ENCODE peak calls at places on chromosomes 5 and 9, in seven cellular contexts. O is GM12865; N is upper lobe of left lung; K is CD4-positive, alpha-beta T cell; H is B cell; G is IMR-90; Y is BJ. I is an unnamed sample.

GRCh38 chr9:20782289-20782688 is 98.2 kb downstream of the FOCAD start:
- DNase-seq in O (no peak), N (no peak), K (no peak), H (no peak), G (no peak), Y (no peak), I (no peak)

GRCh38 chr5:179258922-179259730 is 86.1 kb downstream of the ADAMTS2 start:
- DNase-seq in O (no peak), N (peak), K (no peak), H (no peak), G (peak), Y (peak), I (peak)

GRCh38 chr5:138985256-138985655 is 110.1 kb upstream of the LRRTM2 start:
- DNase-seq in O (no peak), N (no peak), K (no peak), H (no peak), G (peak), Y (no peak), I (no peak)

GRCh38 chr9:102594216-102594615 is 400.9 kb upstream of the CYLC2 start:
- DNase-seq in O (no peak), N (no peak), K (no peak), H (no peak), G (no peak), Y (no peak), I (no peak)

GRCh38 chr5:58153255-58153654 is 306.6 kb downstream of the PLK2 start:
- DNase-seq in O (no peak), N (no peak), K (no peak), H (no peak), G (peak), Y (no peak), I (no peak)

GRCh38 chr5:173916233-173916632 is 28.1 kb downstream of the CPEB4 start:
- DNase-seq in O (no peak), N (no peak), K (no peak), H (no peak), G (no peak), Y (no peak), I (no peak)

GRCh38 chr5:158707534-158707933 is 392.2 kb downstream of the EBF1 start:
- DNase-seq in O (no peak), N (no peak), K (no peak), H (no peak), G (no peak), Y (no peak), I (no peak)

GRCh38 chr9:14347408-14348224 is 33.7 kb upstream of the NFIB start:
- DNase-seq in O (no peak), N (peak), K (no peak), H (no peak), G (no peak), Y (no peak), I (no peak)

GRCh38 chr5:80140496-80140895 is 105.3 kb downstream of the THBS4 start:
- DNase-seq in O (no peak), N (no peak), K (no peak), H (no peak), G (no peak), Y (no peak), I (no peak)

GRCh38 chr5:160793500-160793899 is 58.5 kb downstream of the ATP10B start:
- DNase-seq in O (no peak), N (no peak), K (no peak), H (no peak), G (no peak), Y (no peak), I (no peak)

GRCh38 chr5:3035452-3035851 is 284.0 kb upstream of the IRX2 start:
- DNase-seq in O (no peak), N (no peak), K (no peak), H (no peak), G (no peak), Y (no peak), I (no peak)

GRCh38 chr9:116417464-116417863 is 263.9 kb downstream of the PAPPA start:
- DNase-seq in O (no peak), N (no peak), K (no peak), H (no peak), G (no peak), Y (no peak), I (peak)

GRCh38 chr5:124773291-124774001 is 27.0 kb upstream of the ZNF608 start:
- DNase-seq in O (no peak), N (no peak), K (no peak), H (no peak), G (no peak), Y (no peak), I (no peak)

GRCh38 chr9:112127281-112127680 is 47.8 kb downstream of the SUSD1 start:
- DNase-seq in O (no peak), N (no peak), K (no peak), H (no peak), G (no peak), Y (no peak), I (no peak)

GRCh38 chr5:159208508-159209437 is 580 bp downstream of the RNF145 start:
- DNase-seq in O (peak), N (no peak), K (peak), H (no peak), G (peak), Y (no peak), I (no peak)

GRCh38 chr5:35112300-35112699 is 64.6 kb upstream of the AGXT2 start:
- DNase-seq in O (no peak), N (no peak), K (no peak), H (no peak), G (no peak), Y (no peak), I (no peak)

GRCh38 chr5:114360816-114361723 is 800 bp upstream of the KCNN2 start:
- DNase-seq in O (peak), N (peak), K (no peak), H (no peak), G (peak), Y (no peak), I (peak)

GRCh38 chr9:78167356-78167755 is 68.5 kb upstream of the CEP78 start:
- DNase-seq in O (no peak), N (no peak), K (no peak), H (no peak), G (no peak), Y (no peak), I (no peak)

GRCh38 chr5:127508644-127509373 is 8.6 kb upstream of the PRRC1 start:
- DNase-seq in O (no peak), N (no peak), K (no peak), H (no peak), G (no peak), Y (no peak), I (no peak)

GRCh38 chr9:93967020-93967803 is 12.1 kb upstream of the BARX1 start:
- DNase-seq in O (no peak), N (peak), K (no peak), H (no peak), G (no peak), Y (no peak), I (no peak)

DNA sequence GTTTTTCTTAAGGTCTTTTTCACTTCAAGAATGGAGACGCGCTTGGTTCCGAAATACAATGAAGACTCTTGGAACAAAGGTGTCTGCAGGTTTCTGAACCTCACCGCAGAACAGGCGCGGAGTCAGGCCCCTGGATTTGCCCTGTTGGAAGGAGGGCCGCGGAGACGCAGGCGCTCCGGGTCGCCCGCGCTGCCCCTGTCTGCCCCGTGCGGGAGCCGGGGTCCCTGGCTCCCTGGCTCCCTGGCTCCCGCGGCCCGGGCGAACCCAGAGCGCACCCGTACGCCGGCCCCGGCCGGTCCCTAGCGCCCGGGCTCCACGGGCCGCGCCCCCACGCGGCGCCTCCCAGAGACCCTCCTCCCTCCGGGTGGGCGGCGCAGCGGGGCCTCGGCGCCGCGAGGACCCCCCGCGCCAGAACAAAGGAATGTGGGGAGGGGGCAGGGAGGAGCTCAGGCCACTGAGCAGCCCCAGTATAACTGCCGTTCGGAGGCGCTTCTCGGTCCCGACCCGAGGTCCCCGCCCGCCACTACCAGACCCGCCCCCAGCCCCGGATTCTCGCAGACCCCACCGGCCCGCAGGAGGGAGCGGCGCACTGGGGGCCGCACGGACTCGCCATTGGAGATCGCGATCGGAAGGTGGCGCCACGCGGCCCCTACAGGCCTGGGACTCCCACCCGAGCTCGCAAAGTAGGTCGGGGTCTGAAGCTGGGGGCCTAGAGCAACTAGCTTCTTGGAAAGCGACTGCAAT is 2.4 kb downstream of the NFIL3 start:
- DNase-seq in O (no peak), N (peak), K (no peak), H (no peak), G (peak), Y (no peak), I (no peak)
- TF ChIP-seq CTCF in O (no peak), N (peak), K (no peak), H (peak), G (peak), Y (peak), I (peak)

DNA sequence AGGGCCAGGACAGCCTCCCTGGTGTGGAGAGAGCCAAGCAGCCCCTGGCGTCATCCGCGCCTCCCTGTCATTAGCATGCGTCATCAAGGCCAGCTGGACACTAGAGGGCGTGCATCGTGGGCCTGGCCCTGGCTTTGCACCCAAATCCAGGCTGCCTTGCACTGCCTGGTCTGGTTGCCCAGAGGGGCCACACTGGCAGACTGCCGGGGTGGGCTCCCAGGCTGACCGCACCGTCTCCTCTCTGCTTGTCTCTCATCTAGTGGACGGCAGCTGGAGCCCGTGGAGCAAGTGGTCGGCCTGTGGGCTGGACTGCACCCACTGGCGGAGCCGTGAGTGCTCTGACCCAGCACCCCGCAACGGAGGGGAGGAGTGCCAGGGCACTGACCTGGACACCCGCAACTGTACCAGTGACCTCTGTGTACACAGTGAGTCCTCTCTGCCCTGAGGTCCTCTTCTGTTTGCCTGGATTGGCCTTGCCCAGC is 29.0 kb downstream of the HK3 start:
- DNase-seq in O (peak), N (peak), K (no peak), H (no peak), G (peak), Y (no peak), I (peak)
- TF ChIP-seq CTCF in O (peak), N (peak), K (no peak), H (no peak), G (peak), Y (peak), I (peak)

GRCh38 chr5:149428032-149428431 is 48.9 kb upstream of the IL17B start:
- DNase-seq in O (no peak), N (no peak), K (no peak), H (no peak), G (no peak), Y (no peak), I (no peak)

GRCh38 chr5:149432377-149432776 is 53.3 kb upstream of the IL17B start:
- DNase-seq in O (no peak), N (no peak), K (no peak), H (no peak), G (no peak), Y (no peak), I (no peak)

GRCh38 chr5:149427374-149427773 is 48.3 kb upstream of the IL17B start:
- DNase-seq in O (no peak), N (no peak), K (no peak), H (no peak), G (no peak), Y (no peak), I (no peak)

GRCh38 chr5:149432861-149433462 is 53.9 kb upstream of the IL17B start:
- DNase-seq in O (no peak), N (no peak), K (no peak), H (no peak), G (no peak), Y (no peak), I (no peak)

DNA sequence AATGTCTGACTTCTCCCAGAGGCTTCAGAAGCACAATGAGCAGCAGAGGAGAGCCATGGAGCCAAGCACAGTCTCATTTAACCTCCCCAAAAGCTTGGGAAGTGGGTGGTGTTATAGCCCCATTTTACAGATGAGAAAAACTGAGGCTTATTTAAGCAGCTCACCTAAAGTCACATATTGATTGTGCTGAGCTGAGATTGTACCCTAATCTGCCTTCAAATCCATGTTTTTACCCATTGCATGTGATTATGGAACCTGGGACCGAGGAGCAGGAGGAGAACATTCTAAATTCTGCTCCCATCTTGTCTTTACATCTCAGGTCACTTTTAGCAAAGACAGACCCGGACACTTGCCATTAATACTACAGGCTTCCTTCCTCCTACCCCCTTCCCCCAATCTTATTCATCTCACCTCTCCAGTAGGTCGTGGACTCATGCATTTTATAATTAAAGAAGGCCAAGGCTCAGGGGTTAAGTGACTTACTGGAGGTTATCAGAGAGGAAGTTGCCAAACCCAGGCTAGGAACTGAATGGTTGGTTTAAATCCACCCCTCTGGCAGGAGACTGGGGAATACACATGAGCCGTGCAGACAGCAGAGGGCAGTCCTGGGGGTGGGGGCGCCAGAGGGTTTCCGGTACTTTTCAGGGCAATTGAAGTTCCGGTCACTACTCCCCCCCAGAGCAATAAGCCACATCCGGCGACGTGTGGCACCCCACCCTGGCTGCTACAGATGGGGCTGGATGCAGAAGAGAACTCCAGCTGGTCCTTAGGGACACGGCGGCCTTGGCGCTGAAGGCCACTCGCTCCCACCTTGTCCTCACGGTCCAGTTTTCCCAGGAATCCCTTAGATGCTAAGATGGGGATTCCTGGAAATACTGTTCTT is 51.0 kb upstream of the IL17B start:
- DNase-seq in O (peak), N (peak), K (no peak), H (no peak), G (no peak), Y (no peak), I (no peak)
- TF ChIP-seq CTCF in O (peak), N (peak), K (no peak), H (no peak), G (peak), Y (peak), I (peak)

DNA sequence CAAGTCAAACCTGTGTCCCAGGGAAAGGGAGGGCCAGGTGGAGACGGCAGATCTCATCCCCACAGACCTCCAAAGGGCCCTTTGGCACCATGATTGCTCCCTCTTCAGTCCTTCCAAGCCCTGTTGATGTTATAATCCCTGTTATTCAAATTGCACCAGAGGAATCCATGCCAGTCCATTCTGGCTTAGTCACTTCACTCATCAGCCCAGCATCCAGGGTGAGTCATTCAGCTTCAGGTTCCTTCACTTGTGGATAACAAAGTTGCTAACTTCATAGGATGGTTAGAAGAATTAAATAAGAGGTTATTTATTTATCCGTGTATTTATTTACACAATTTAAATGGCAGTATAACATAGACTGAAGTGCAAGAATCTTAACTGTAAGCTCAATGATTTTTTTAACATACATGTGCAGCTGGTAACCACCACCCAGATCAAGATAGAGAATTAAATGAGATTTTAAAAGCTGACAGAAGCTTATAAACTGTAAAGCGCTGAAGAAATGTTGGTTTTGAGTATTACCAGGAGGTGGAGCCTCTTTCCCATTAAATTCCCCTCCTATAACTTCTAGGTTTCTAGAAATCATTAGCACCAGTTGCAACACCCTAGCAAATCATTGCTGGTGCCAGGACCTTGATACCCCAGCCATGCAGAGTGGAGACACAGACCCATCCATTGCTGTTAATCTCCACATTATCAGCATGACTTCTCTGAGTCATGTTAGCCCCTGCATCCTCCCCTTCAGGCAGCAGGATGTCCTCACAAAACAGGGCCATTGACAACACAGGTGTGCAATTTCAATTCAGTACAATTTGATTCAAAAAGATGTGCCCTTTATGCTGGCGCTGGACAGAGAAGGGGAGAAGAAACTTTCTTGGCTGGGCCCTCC is 77.4 kb downstream of the SEC61B start:
- DNase-seq in O (peak), N (no peak), K (no peak), H (no peak), G (peak), Y (peak), I (peak)
- TF ChIP-seq CTCF in O (no peak), N (no peak), K (no peak), H (no peak), G (peak), Y (peak), I (peak)

GRCh38 chr5:60163762-60164161 is 270.2 kb upstream of the PDE4D start:
- DNase-seq in O (no peak), N (no peak), K (no peak), H (no peak), G (no peak), Y (peak), I (no peak)

GRCh38 chr5:60161340-60161934 is 267.9 kb upstream of the PDE4D start:
- DNase-seq in O (peak), N (no peak), K (no peak), H (no peak), G (peak), Y (no peak), I (peak)
- TF ChIP-seq CTCF in O (peak), N (peak), K (no peak), H (peak), G (peak), Y (peak), I (peak)

GRCh38 chr9:91844656-91845291 is 105.3 kb downstream of the ROR2 start:
- DNase-seq in O (no peak), N (no peak), K (no peak), H (no peak), G (no peak), Y (no peak), I (no peak)
- TF ChIP-seq CTCF in O (no peak), N (no peak), K (no peak), H (no peak), G (no peak), Y (no peak), I (no peak)

GRCh38 chr9:89978185-89978584 is 373.4 kb downstream of the GADD45G start:
- DNase-seq in O (no peak), N (no peak), K (no peak), H (no peak), G (peak), Y (no peak), I (no peak)
- TF ChIP-seq CTCF in O (no peak), N (peak), K (no peak), H (no peak), G (no peak), Y (no peak), I (no peak)

GRCh38 chr9:1604942-1605560 is 410.1 kb upstream of the SMARCA2 start:
- DNase-seq in O (peak), N (no peak), K (no peak), H (no peak), G (no peak), Y (no peak), I (no peak)
- TF ChIP-seq CTCF in O (peak), N (peak), K (no peak), H (no peak), G (peak), Y (peak), I (peak)

GRCh38 chr5:149954798-149955197 is 5.8 kb upstream of the SLC26A2 start:
- DNase-seq in O (no peak), N (no peak), K (no peak), H (no peak), G (no peak), Y (no peak), I (no peak)

GRCh38 chr5:149956685-149957084 is 3.9 kb upstream of the SLC26A2 start:
- DNase-seq in O (no peak), N (no peak), K (no peak), H (no peak), G (no peak), Y (peak), I (peak)

GRCh38 chr5:149948988-149949387 is 4.4 kb upstream of the PDE6A start:
- DNase-seq in O (no peak), N (no peak), K (no peak), H (no peak), G (no peak), Y (no peak), I (no peak)

GRCh38 chr5:149946118-149946517 is 1.5 kb upstream of the PDE6A start:
- DNase-seq in O (no peak), N (no peak), K (no peak), H (no peak), G (no peak), Y (no peak), I (no peak)

GRCh38 chr5:149951138-149951749 is 6.7 kb upstream of the PDE6A start:
- DNase-seq in O (peak), N (no peak), K (no peak), H (no peak), G (no peak), Y (no peak), I (no peak)
- TF ChIP-seq CTCF in O (peak), N (no peak), K (no peak), H (no peak), G (no peak), Y (peak), I (peak)

I was measured in HFFc6.